ENCODE peak calls at places on chromosome 18, in nine cellular contexts. G is CD4-positive, CD25-positive, alpha-beta regulatory T cell; E is activated CD8-positive, alpha-beta memory T cell treated with anti-CD3 and anti-CD28 coated beads, Interleukin-2, amount 10 ng/mL, durations not matched to agents 7 days and 5 days; C is CD4-positive, alpha-beta T cell; X is Right ventricle myocardium superior; A is effector memory CD8-positive, alpha-beta T cell; Q is activated CD4-positive, alpha-beta T cell treated with anti-CD3 and anti-CD28 coated beads for 36 hours; M is left cardiac atrium; R is right cardiac atrium. Y is an unnamed sample.

GRCh38 chr18:2146092-2146491 is 425.2 kb downstream of the METTL4 start:
- ATAC-seq in G (no peak), E (no peak), C (no peak), X (no peak), A (no peak), Q (no peak), M (no peak), R (no peak), Y (no peak)

GRCh38 chr18:7521226-7521856 is 45.8 kb upstream of the PTPRM start:
- ATAC-seq in G (no peak), E (no peak), C (no peak), X (no peak), A (no peak), Q (no peak), M (no peak), R (no peak), Y (no peak)

GRCh38 chr18:31637445-31637844 is 45.8 kb downstream of the TTR start:
- ATAC-seq in G (no peak), E (no peak), C (no peak), X (no peak), A (no peak), Q (no peak), M (no peak), R (no peak), Y (no peak)

GRCh38 chr18:38174594-38174993 is 609.0 kb upstream of the CELF4 start:
- ATAC-seq in G (no peak), E (no peak), C (no peak), X (no peak), A (no peak), Q (no peak), M (no peak), R (no peak), Y (no peak)

GRCh38 chr18:10995576-10995975 is 153.8 kb downstream of the PIEZO2 start:
- ATAC-seq in G (no peak), E (no peak), C (no peak), X (no peak), A (no peak), Q (no peak), M (no peak), R (no peak), Y (no peak)

GRCh38 chr18:48228841-48229240 is 180.3 kb downstream of the ZBTB7C start:
- ATAC-seq in G (no peak), E (no peak), C (no peak), X (peak), A (no peak), Q (no peak), M (peak), R (peak), Y (no peak)

GRCh38 chr18:27656905-27657304 is 471.8 kb upstream of the CHST9 start:
- ATAC-seq in G (no peak), E (no peak), C (no peak), X (no peak), A (no peak), Q (no peak), M (no peak), R (no peak), Y (no peak)

GRCh38 chr18:22198163-22198562 is 28.8 kb downstream of the GATA6 start:
- ATAC-seq in G (no peak), E (no peak), C (no peak), X (peak), A (no peak), Q (no peak), M (peak), R (no peak), Y (no peak)

GRCh38 chr18:59324623-59324971 is 6.1 kb upstream of the CPLX4 start:
- ATAC-seq in G (no peak), E (no peak), C (no peak), X (no peak), A (no peak), Q (peak), M (no peak), R (no peak), Y (no peak)

GRCh38 chr18:9578306-9578705 is 36.1 kb downstream of the PPP4R1 start:
- ATAC-seq in G (no peak), E (no peak), C (no peak), X (no peak), A (no peak), Q (no peak), M (no peak), R (no peak), Y (no peak)

GRCh38 chr18:10402876-10403559 is 51.4 kb upstream of the APCDD1 start:
- ATAC-seq in G (no peak), E (no peak), C (no peak), X (no peak), A (no peak), Q (no peak), M (no peak), R (no peak), Y (no peak)

GRCh38 chr18:34783485-34783884 is 73.4 kb downstream of the DTNA start:
- ATAC-seq in G (no peak), E (no peak), C (no peak), X (no peak), A (no peak), Q (no peak), M (peak), R (no peak), Y (no peak)

GRCh38 chr18:5158171-5158570 is 38.9 kb downstream of the AKAIN1 start:
- ATAC-seq in G (no peak), E (no peak), C (no peak), X (no peak), A (no peak), Q (peak), M (no peak), R (no peak), Y (no peak)

GRCh38 chr18:76720683-76721082 is 101.7 kb upstream of the ZNF236 start:
- ATAC-seq in G (no peak), E (no peak), C (no peak), X (no peak), A (peak), Q (no peak), M (no peak), R (no peak), Y (no peak)

GRCh38 chr18:11726556-11726955 is 37.5 kb downstream of the GNAL start:
- ATAC-seq in G (no peak), E (no peak), C (no peak), X (no peak), A (no peak), Q (no peak), M (no peak), R (no peak), Y (no peak)

GRCh38 chr18:70454705-70455322 is 166.0 kb downstream of the SOCS6 start:
- ATAC-seq in G (no peak), E (peak), C (peak), X (peak), A (peak), Q (peak), M (peak), R (no peak), Y (no peak)

GRCh38 chr18:63422087-63422861 is at the start of gene VPS4B:
- ATAC-seq in G (peak), E (peak), C (peak), X (peak), A (peak), Q (peak), M (peak), R (peak), Y (peak)

GRCh38 chr18:4453712-4454547 is 1.2 kb downstream of the DLGAP1 start:
- ATAC-seq in G (no peak), E (no peak), C (no peak), X (no peak), A (no peak), Q (no peak), M (no peak), R (no peak), Y (peak)

GRCh38 chr18:55185391-55185790 is 226.1 kb upstream of the CCDC68 start:
- ATAC-seq in G (no peak), E (no peak), C (no peak), X (no peak), A (no peak), Q (no peak), M (no peak), R (no peak), Y (no peak)

GRCh38 chr18:22346968-22347611 is 70.6 kb downstream of the CTAGE1 start:
- ATAC-seq in G (no peak), E (no peak), C (no peak), X (peak), A (no peak), Q (no peak), M (peak), R (peak), Y (peak)

GRCh38 chr18:71707400-71707799 is 836.7 kb downstream of the CBLN2 start:
- ATAC-seq in G (no peak), E (no peak), C (no peak), X (no peak), A (no peak), Q (no peak), M (no peak), R (no peak), Y (no peak)

GRCh38 chr18:3115430-3116025 is 102.6 kb upstream of the LPIN2 start:
- ATAC-seq in G (no peak), E (no peak), C (no peak), X (no peak), A (no peak), Q (no peak), M (no peak), R (no peak), Y (no peak)

GRCh38 chr18:13530879-13531387 is 195.4 kb downstream of the FAM210A start:
- ATAC-seq in G (peak), E (no peak), C (peak), X (peak), A (no peak), Q (peak), M (peak), R (peak), Y (peak)

GRCh38 chr18:43525149-43525548 is 247.9 kb upstream of the SYT4 start:
- ATAC-seq in G (no peak), E (no peak), C (no peak), X (peak), A (no peak), Q (no peak), M (no peak), R (peak), Y (no peak)

GRCh38 chr18:69400253-69400975 is at the start of gene DOK6:
- ATAC-seq in G (no peak), E (peak), C (no peak), X (peak), A (no peak), Q (no peak), M (peak), R (peak), Y (peak)

GRCh38 chr18:67142604-67143003 is 373.9 kb downstream of the DSEL start:
- ATAC-seq in G (no peak), E (no peak), C (no peak), X (no peak), A (no peak), Q (no peak), M (no peak), R (no peak), Y (no peak)

GRCh38 chr18:681985-682384 is 24.5 kb downstream of the TYMS start:
- ATAC-seq in G (peak), E (peak), C (peak), X (no peak), A (peak), Q (peak), M (no peak), R (no peak), Y (no peak)

GRCh38 chr18:54910161-54910919 is 48.9 kb downstream of the CCDC68 start:
- ATAC-seq in G (no peak), E (no peak), C (no peak), X (no peak), A (no peak), Q (no peak), M (no peak), R (peak), Y (no peak)